ENCODE peak calls at places on chromosomes 2 and 18, in six cellular contexts. V, R, Q, K, G and B are unnamed samples.

GRCh38 chr18:37453754-37454153 is 111.8 kb downstream of the CELF4 start:
- DNase-seq in V (no peak), R (no peak), Q (no peak), K (no peak), G (no peak), B (no peak)

GRCh38 chr2:55111570-55112228 is 61.4 kb upstream of the RTN4 start:
- DNase-seq in V (peak; percentile 29), R (no peak), Q (no peak), K (peak; percentile 94), G (peak; percentile 80), B (peak; percentile 98)

GRCh38 chr2:146321175-146321574 is 1523.7 kb upstream of the ACVR2A start:
- DNase-seq in V (no peak), R (no peak), Q (no peak), K (peak; percentile 82), G (peak; percentile 2), B (no peak)

GRCh38 chr2:230672836-230673235 is 39.8 kb upstream of the CAB39 start:
- DNase-seq in V (no peak), R (no peak), Q (no peak), K (no peak), G (no peak), B (no peak)

GRCh38 chr2:68911714-68912510 is 40.7 kb upstream of the BMP10 start:
- DNase-seq in V (no peak), R (no peak), Q (no peak), K (no peak), G (no peak), B (no peak)

GRCh38 chr2:206217162-206217561 is 57.3 kb upstream of the ZDBF2 start:
- DNase-seq in V (no peak), R (no peak), Q (no peak), K (no peak), G (no peak), B (no peak)

GRCh38 chr18:48342125-48342524 is 67.1 kb downstream of the ZBTB7C start:
- DNase-seq in V (no peak), R (no peak), Q (no peak), K (no peak), G (peak; percentile 62), B (no peak)

GRCh38 chr18:31647354-31647753 is 37.0 kb downstream of the B4GALT6 start:
- DNase-seq in V (no peak), R (no peak), Q (no peak), K (no peak), G (no peak), B (no peak)

GRCh38 chr2:60319031-60319547 is 234.4 kb downstream of the BCL11A start:
- DNase-seq in V (no peak), R (no peak), Q (no peak), K (no peak), G (no peak), B (no peak)

GRCh38 chr2:121205321-121205942 is 79.6 kb downstream of the TFCP2L1 start:
- DNase-seq in V (no peak), R (no peak), Q (no peak), K (peak; percentile 49), G (peak; percentile 36), B (no peak)

GRCh38 chr2:237296756-237297155 is 117.2 kb downstream of the COL6A3 start:
- DNase-seq in V (no peak), R (no peak), Q (no peak), K (no peak), G (no peak), B (no peak)

GRCh38 chr2:125405816-125406215 is 1250.1 kb upstream of the GYPC start:
- DNase-seq in V (no peak), R (no peak), Q (no peak), K (peak; percentile 93), G (no peak), B (no peak)

GRCh38 chr2:201795608-201796477 is 10.5 kb upstream of the CDK15 start:
- DNase-seq in V (no peak), R (no peak), Q (peak; percentile 65), K (peak; percentile 24), G (peak; percentile 14), B (peak; percentile 33)

GRCh38 chr2:7788736-7789135 is 871.5 kb downstream of the RNF144A start:
- DNase-seq in V (no peak), R (no peak), Q (no peak), K (no peak), G (no peak), B (no peak)

GRCh38 chr2:68185541-68186164 is 28.0 kb downstream of the PNO1 start:
- DNase-seq in V (peak; percentile 20), R (peak; percentile 49), Q (no peak), K (no peak), G (no peak), B (peak; percentile 79)

GRCh38 chr2:41170589-41170988 is 718.7 kb upstream of the SLC8A1 start:
- DNase-seq in V (no peak), R (no peak), Q (no peak), K (no peak), G (no peak), B (no peak)

GRCh38 chr18:74477771-74478170 is 18.4 kb upstream of the CNDP2 start:
- DNase-seq in V (no peak), R (no peak), Q (no peak), K (no peak), G (no peak), B (no peak)

GRCh38 chr2:122478773-122479172 is 723.3 kb downstream of the TSN start:
- DNase-seq in V (no peak), R (no peak), Q (no peak), K (no peak), G (no peak), B (no peak)

GRCh38 chr2:96361751-96362150 is 26.2 kb downstream of the NCAPH start:
- DNase-seq in V (no peak), R (no peak), Q (no peak), K (no peak), G (no peak), B (no peak)

GRCh38 chr18:74190086-74190485 is 41.8 kb downstream of the TIMM21 start:
- DNase-seq in V (no peak), R (no peak), Q (no peak), K (no peak), G (no peak), B (no peak)

GRCh38 chr2:197209742-197210408 is 100.7 kb downstream of the ANKRD44 start:
- DNase-seq in V (no peak), R (no peak), Q (no peak), K (no peak), G (no peak), B (no peak)

GRCh38 chr18:68083131-68083530 is 566.6 kb upstream of the DSEL start:
- DNase-seq in V (no peak), R (no peak), Q (no peak), K (peak; percentile 81), G (no peak), B (no peak)

GRCh38 chr2:69989017-69989416 is 27.6 kb upstream of the ASPRV1 start:
- DNase-seq in V (no peak), R (no peak), Q (no peak), K (no peak), G (no peak), B (no peak)

GRCh38 chr2:33529771-33530481 is 53.5 kb downstream of the RASGRP3 start:
- DNase-seq in V (no peak), R (no peak), Q (no peak), K (peak; percentile 90), G (no peak), B (no peak)

GRCh38 chr2:232976176-232976575 is 36.9 kb downstream of the NGEF start:
- DNase-seq in V (no peak), R (no peak), Q (no peak), K (no peak), G (no peak), B (no peak)

GRCh38 chr2:186690796-186691195 is 3.1 kb upstream of the FAM171B start:
- DNase-seq in V (no peak), R (no peak), Q (no peak), K (no peak), G (no peak), B (no peak)

GRCh38 chr2:42494434-42495233 is 852 bp upstream of the KCNG3 start:
- DNase-seq in V (peak; percentile 63), R (peak; percentile 72), Q (peak; percentile 67), K (peak; percentile 62), G (peak; percentile 61), B (peak; percentile 60)